ENCODE peak calls at places on chromosomes 2 and 18, in eight cellular contexts. One of them, this sample, is unnamed.

GRCh38 chr2:107336536-107336935 is 450.6 kb upstream of the ST6GAL2 start:
- DNase-seq in CD8-positive, alpha-beta T cell: no peak
- DNase-seq in RPMI7951: no peak
- DNase-seq in naive thymus-derived CD8-positive, alpha-beta T cell: no peak
- DNase-seq in T-cell: no peak
- DNase-seq in AG10803: peak; percentile 3
- DNase-seq in fibroblast of gingiva: no peak
- DNase-seq in adrenal gland: no peak
- DNase-seq in this sample: no peak

GRCh38 chr18:38362286-38362792 is 796.7 kb upstream of the CELF4 start:
- DNase-seq in CD8-positive, alpha-beta T cell: no peak
- DNase-seq in RPMI7951: no peak
- DNase-seq in naive thymus-derived CD8-positive, alpha-beta T cell: no peak
- DNase-seq in T-cell: no peak
- DNase-seq in AG10803: no peak
- DNase-seq in fibroblast of gingiva: no peak
- DNase-seq in adrenal gland: no peak
- DNase-seq in this sample: no peak

GRCh38 chr18:76490701-76491171 is 4.3 kb downstream of the ZNF516 start:
- DNase-seq in CD8-positive, alpha-beta T cell: peak; percentile 68
- DNase-seq in RPMI7951: no peak
- DNase-seq in naive thymus-derived CD8-positive, alpha-beta T cell: peak; percentile 69
- DNase-seq in T-cell: peak; percentile 64
- DNase-seq in AG10803: no peak
- DNase-seq in fibroblast of gingiva: no peak
- DNase-seq in adrenal gland: no peak
- DNase-seq in this sample: peak; percentile 28

GRCh38 chr18:64919971-64920370 is 771.1 kb upstream of the LINC00305 start:
- DNase-seq in CD8-positive, alpha-beta T cell: no peak
- DNase-seq in RPMI7951: no peak
- DNase-seq in naive thymus-derived CD8-positive, alpha-beta T cell: no peak
- DNase-seq in T-cell: no peak
- DNase-seq in AG10803: no peak
- DNase-seq in fibroblast of gingiva: no peak
- DNase-seq in adrenal gland: no peak
- DNase-seq in this sample: no peak

GRCh38 chr18:6607348-6607747 is 122.2 kb upstream of the ARHGAP28 start:
- DNase-seq in CD8-positive, alpha-beta T cell: no peak
- DNase-seq in RPMI7951: no peak
- DNase-seq in naive thymus-derived CD8-positive, alpha-beta T cell: no peak
- DNase-seq in T-cell: no peak
- DNase-seq in AG10803: no peak
- DNase-seq in fibroblast of gingiva: no peak
- DNase-seq in adrenal gland: no peak
- DNase-seq in this sample: no peak

GRCh38 chr2:72936669-72937355 is 19.5 kb downstream of the EMX1 start:
- DNase-seq in CD8-positive, alpha-beta T cell: no peak
- DNase-seq in RPMI7951: no peak
- DNase-seq in naive thymus-derived CD8-positive, alpha-beta T cell: no peak
- DNase-seq in T-cell: no peak
- DNase-seq in AG10803: no peak
- DNase-seq in fibroblast of gingiva: no peak
- DNase-seq in adrenal gland: no peak
- DNase-seq in this sample: no peak

GRCh38 chr18:74745658-74746403 is 148.2 kb downstream of the ZNF407 start:
- DNase-seq in CD8-positive, alpha-beta T cell: no peak
- DNase-seq in RPMI7951: peak; percentile 72
- DNase-seq in naive thymus-derived CD8-positive, alpha-beta T cell: no peak
- DNase-seq in T-cell: no peak
- DNase-seq in AG10803: peak; percentile 60
- DNase-seq in fibroblast of gingiva: peak; percentile 9
- DNase-seq in adrenal gland: no peak
- DNase-seq in this sample: no peak

GRCh38 chr2:120678251-120678650 is 57.4 kb upstream of the GLI2 start:
- DNase-seq in CD8-positive, alpha-beta T cell: no peak
- DNase-seq in RPMI7951: peak; percentile 52
- DNase-seq in naive thymus-derived CD8-positive, alpha-beta T cell: no peak
- DNase-seq in T-cell: no peak
- DNase-seq in AG10803: peak; percentile 83
- DNase-seq in fibroblast of gingiva: peak; percentile 83
- DNase-seq in adrenal gland: no peak
- DNase-seq in this sample: no peak

GRCh38 chr18:3595282-3596273 is 145.6 kb downstream of the TGIF1 start:
- DNase-seq in CD8-positive, alpha-beta T cell: no peak
- DNase-seq in RPMI7951: peak; percentile 92
- DNase-seq in naive thymus-derived CD8-positive, alpha-beta T cell: no peak
- DNase-seq in T-cell: no peak
- DNase-seq in AG10803: peak; percentile 94
- DNase-seq in fibroblast of gingiva: peak; percentile 84
- DNase-seq in adrenal gland: peak; percentile 76
- DNase-seq in this sample: peak; percentile 59

GRCh38 chr2:240921319-240922233 is 15.4 kb downstream of the CROCC2 start:
- DNase-seq in CD8-positive, alpha-beta T cell: no peak
- DNase-seq in RPMI7951: peak; percentile 98
- DNase-seq in naive thymus-derived CD8-positive, alpha-beta T cell: no peak
- DNase-seq in T-cell: no peak
- DNase-seq in AG10803: peak; percentile 98
- DNase-seq in fibroblast of gingiva: peak; percentile 94
- DNase-seq in adrenal gland: peak; percentile 28
- DNase-seq in this sample: no peak

GRCh38 chr18:55422456-55423185 is 165.4 kb downstream of the TCF4 start:
- DNase-seq in CD8-positive, alpha-beta T cell: no peak
- DNase-seq in RPMI7951: peak; percentile 54
- DNase-seq in naive thymus-derived CD8-positive, alpha-beta T cell: no peak
- DNase-seq in T-cell: no peak
- DNase-seq in AG10803: peak; percentile 67
- DNase-seq in fibroblast of gingiva: peak; percentile 63
- DNase-seq in adrenal gland: no peak
- DNase-seq in this sample: no peak

GRCh38 chr2:149991576-149991975 is 404.0 kb upstream of the MMADHC start:
- DNase-seq in CD8-positive, alpha-beta T cell: no peak
- DNase-seq in RPMI7951: peak; percentile 66
- DNase-seq in naive thymus-derived CD8-positive, alpha-beta T cell: no peak
- DNase-seq in T-cell: no peak
- DNase-seq in AG10803: peak; percentile 48
- DNase-seq in fibroblast of gingiva: peak; percentile 33
- DNase-seq in adrenal gland: no peak
- DNase-seq in this sample: no peak

GRCh38 chr2:131801210-131801744 is 273.6 kb downstream of the CCDC74A start:
- DNase-seq in CD8-positive, alpha-beta T cell: no peak
- DNase-seq in RPMI7951: no peak
- DNase-seq in naive thymus-derived CD8-positive, alpha-beta T cell: no peak
- DNase-seq in T-cell: no peak
- DNase-seq in AG10803: no peak
- DNase-seq in fibroblast of gingiva: no peak
- DNase-seq in adrenal gland: no peak
- DNase-seq in this sample: no peak

GRCh38 chr18:55381277-55381676 is 206.7 kb downstream of the TCF4 start:
- DNase-seq in CD8-positive, alpha-beta T cell: no peak
- DNase-seq in RPMI7951: peak; percentile 83
- DNase-seq in naive thymus-derived CD8-positive, alpha-beta T cell: no peak
- DNase-seq in T-cell: no peak
- DNase-seq in AG10803: peak; percentile 98
- DNase-seq in fibroblast of gingiva: peak; percentile 91
- DNase-seq in adrenal gland: no peak
- DNase-seq in this sample: no peak

GRCh38 chr18:35334821-35335220 is 9.4 kb downstream of the ZNF24 start:
- DNase-seq in CD8-positive, alpha-beta T cell: no peak
- DNase-seq in RPMI7951: no peak
- DNase-seq in naive thymus-derived CD8-positive, alpha-beta T cell: no peak
- DNase-seq in T-cell: no peak
- DNase-seq in AG10803: peak; percentile 61
- DNase-seq in fibroblast of gingiva: peak; percentile 40
- DNase-seq in adrenal gland: no peak
- DNase-seq in this sample: no peak

GRCh38 chr2:104262714-104263113 is 591.2 kb upstream of the POU3F3 start:
- DNase-seq in CD8-positive, alpha-beta T cell: no peak
- DNase-seq in RPMI7951: no peak
- DNase-seq in naive thymus-derived CD8-positive, alpha-beta T cell: no peak
- DNase-seq in T-cell: no peak
- DNase-seq in AG10803: no peak
- DNase-seq in fibroblast of gingiva: no peak
- DNase-seq in adrenal gland: no peak
- DNase-seq in this sample: no peak

GRCh38 chr2:174224665-174225288 is 23.6 kb downstream of the OLA1 start:
- DNase-seq in CD8-positive, alpha-beta T cell: no peak
- DNase-seq in RPMI7951: no peak
- DNase-seq in naive thymus-derived CD8-positive, alpha-beta T cell: no peak
- DNase-seq in T-cell: no peak
- DNase-seq in AG10803: no peak
- DNase-seq in fibroblast of gingiva: no peak
- DNase-seq in adrenal gland: no peak
- DNase-seq in this sample: no peak

GRCh38 chr2:158380786-158381185 is 75.8 kb downstream of the CCDC148 start:
- DNase-seq in CD8-positive, alpha-beta T cell: no peak
- DNase-seq in RPMI7951: no peak
- DNase-seq in naive thymus-derived CD8-positive, alpha-beta T cell: no peak
- DNase-seq in T-cell: no peak
- DNase-seq in AG10803: peak; percentile 13
- DNase-seq in fibroblast of gingiva: peak; percentile 61
- DNase-seq in adrenal gland: no peak
- DNase-seq in this sample: no peak

GRCh38 chr2:80786584-80786983 is 482.0 kb upstream of the LRRTM1 start:
- DNase-seq in CD8-positive, alpha-beta T cell: no peak
- DNase-seq in RPMI7951: no peak
- DNase-seq in naive thymus-derived CD8-positive, alpha-beta T cell: no peak
- DNase-seq in T-cell: no peak
- DNase-seq in AG10803: no peak
- DNase-seq in fibroblast of gingiva: no peak
- DNase-seq in adrenal gland: no peak
- DNase-seq in this sample: no peak

GRCh38 chr2:110677080-110677479 is 783 bp downstream of the BUB1 start:
- DNase-seq in CD8-positive, alpha-beta T cell: no peak
- DNase-seq in RPMI7951: peak; percentile 6
- DNase-seq in naive thymus-derived CD8-positive, alpha-beta T cell: no peak
- DNase-seq in T-cell: no peak
- DNase-seq in AG10803: no peak
- DNase-seq in fibroblast of gingiva: no peak
- DNase-seq in adrenal gland: no peak
- DNase-seq in this sample: no peak

GRCh38 chr2:216857131-216857550 is 2.7 kb downstream of the TNP1 start:
- DNase-seq in CD8-positive, alpha-beta T cell: no peak
- DNase-seq in RPMI7951: peak; percentile 26
- DNase-seq in naive thymus-derived CD8-positive, alpha-beta T cell: no peak
- DNase-seq in T-cell: no peak
- DNase-seq in AG10803: peak; percentile 51
- DNase-seq in fibroblast of gingiva: no peak
- DNase-seq in adrenal gland: no peak
- DNase-seq in this sample: peak; percentile 28

GRCh38 chr18:63844254-63844653 is 43.3 kb upstream of the SERPINB2 start:
- DNase-seq in CD8-positive, alpha-beta T cell: no peak
- DNase-seq in RPMI7951: peak; percentile 52
- DNase-seq in naive thymus-derived CD8-positive, alpha-beta T cell: no peak
- DNase-seq in T-cell: no peak
- DNase-seq in AG10803: peak; percentile 64
- DNase-seq in fibroblast of gingiva: peak; percentile 45
- DNase-seq in adrenal gland: no peak
- DNase-seq in this sample: peak; percentile 9

GRCh38 chr2:238597638-238598528 is 171.2 kb downstream of the ASB1 start:
- DNase-seq in CD8-positive, alpha-beta T cell: no peak
- DNase-seq in RPMI7951: no peak
- DNase-seq in naive thymus-derived CD8-positive, alpha-beta T cell: no peak
- DNase-seq in T-cell: no peak
- DNase-seq in AG10803: no peak
- DNase-seq in fibroblast of gingiva: no peak
- DNase-seq in adrenal gland: no peak
- DNase-seq in this sample: no peak

GRCh38 chr18:11148655-11149440 is 521 bp downstream of the PIEZO2 start:
- DNase-seq in CD8-positive, alpha-beta T cell: no peak
- DNase-seq in RPMI7951: no peak
- DNase-seq in naive thymus-derived CD8-positive, alpha-beta T cell: no peak
- DNase-seq in T-cell: no peak
- DNase-seq in AG10803: no peak
- DNase-seq in fibroblast of gingiva: no peak
- DNase-seq in adrenal gland: no peak
- DNase-seq in this sample: no peak

GRCh38 chr2:23526114-23526513 is 141.1 kb downstream of the KLHL29 start:
- DNase-seq in CD8-positive, alpha-beta T cell: no peak
- DNase-seq in RPMI7951: no peak
- DNase-seq in naive thymus-derived CD8-positive, alpha-beta T cell: peak; percentile 26
- DNase-seq in T-cell: no peak
- DNase-seq in AG10803: no peak
- DNase-seq in fibroblast of gingiva: no peak
- DNase-seq in adrenal gland: no peak
- DNase-seq in this sample: no peak

GRCh38 chr2:171319164-171319810 is 114.5 kb downstream of the METTL8 start:
- DNase-seq in CD8-positive, alpha-beta T cell: peak; percentile 26
- DNase-seq in RPMI7951: no peak
- DNase-seq in naive thymus-derived CD8-positive, alpha-beta T cell: no peak
- DNase-seq in T-cell: peak; percentile 23
- DNase-seq in AG10803: peak; percentile 28
- DNase-seq in fibroblast of gingiva: no peak
- DNase-seq in adrenal gland: no peak
- DNase-seq in this sample: peak; percentile 39

This sample was measured in CD4-positive, CD25-positive, alpha-beta regulatory T cell.